ENCODE peak calls at places on chromosomes 5 and 9, in four cellular contexts. A is A549, R is K562, Y is HepG2. O is an unnamed sample.

GRCh38 chr5:80125962-80126480 is 90.9 kb downstream of the THBS4 start:
- DNase-seq in A (no peak), Y (no peak), R (no peak), O (no peak)

GRCh38 chr5:113330533-113331200 is 104.1 kb downstream of the TSSK1B start:
- DNase-seq in R (peak), Y (peak), A (peak), O (no peak)

GRCh38 chr5:160105686-160106085 is 13.6 kb downstream of the PWWP2A start:
- DNase-seq in Y (no peak), A (no peak), R (no peak), O (no peak)

GRCh38 chr9:129237195-129237611 is 59.1 kb upstream of the IER5L start:
- DNase-seq in A (peak), Y (no peak), R (peak), O (no peak)

GRCh38 chr9:72574156-72574810 is 52.9 kb downstream of the TMC1 start:
- DNase-seq in A (no peak), Y (no peak), R (no peak), O (no peak)

GRCh38 chr5:135069016-135069770 is 35.2 kb upstream of the PITX1 start:
- DNase-seq in R (no peak), Y (no peak), A (no peak), O (no peak)

GRCh38 chr5:2378108-2378507 is 373.4 kb downstream of the IRX2 start:
- DNase-seq in Y (no peak), A (no peak), R (no peak), O (no peak)

GRCh38 chr9:36320457-36320856 is 62.2 kb upstream of the GNE start:
- DNase-seq in A (peak), R (no peak), Y (no peak), O (no peak)

GRCh38 chr9:27671591-27671990 is 98.3 kb upstream of the C9orf72 start:
- DNase-seq in R (no peak), Y (no peak), A (no peak), O (no peak)

GRCh38 chr9:93824386-93825294 is 130.5 kb downstream of the BARX1 start:
- DNase-seq in Y (no peak), A (no peak), R (peak), O (no peak)

GRCh38 chr5:107698286-107698685 is 27.5 kb upstream of the EFNA5 start:
- DNase-seq in A (no peak), Y (no peak), R (no peak), O (no peak)

GRCh38 chr5:98927242-98927987 is 1.4 kb downstream of the CHD1 start:
- DNase-seq in A (peak), Y (no peak), R (peak), O (no peak)

GRCh38 chr5:181217805-181218065 is 5.3 kb upstream of the TRIM41 start:
- DNase-seq in Y (no peak), A (no peak), R (no peak), O (no peak)

GRCh38 chr9:88258587-88258986 is 120.3 kb upstream of the SPATA31C2 start:
- DNase-seq in Y (no peak), R (no peak), A (no peak), O (no peak)

GRCh38 chr5:135318924-135319323 is 80.1 kb downstream of the MACROH2A1 start:
- DNase-seq in Y (no peak), A (no peak), R (no peak), O (no peak)

GRCh38 chr9:36163049-36163839 is 5.9 kb upstream of the CCIN start:
- DNase-seq in Y (peak), R (no peak), A (no peak), O (peak)

GRCh38 chr5:126471875-126472537 is 48.8 kb downstream of the GRAMD2B start:
- DNase-seq in Y (peak), R (no peak), A (no peak), O (no peak)

GRCh38 chr9:86545085-86545484 is 190.9 kb upstream of the TUT7 start:
- DNase-seq in A (no peak), Y (no peak), R (no peak), O (no peak)

GRCh38 chr5:120430572-120430971 is 33.5 kb upstream of the PRR16 start:
- DNase-seq in A (no peak), Y (no peak), R (no peak), O (no peak)

GRCh38 chr9:35606138-35606504 is 1.1 kb downstream of the TESK1 start:
- DNase-seq in A (peak), Y (no peak), R (peak), O (no peak)

GRCh38 chr9:108191065-108191464 is 664.7 kb downstream of the ACTL7B start:
- DNase-seq in A (no peak), R (no peak), Y (no peak), O (no peak)

GRCh38 chr5:125412561-125413535 is 666.4 kb upstream of the ZNF608 start:
- DNase-seq in A (peak), Y (peak), R (no peak), O (peak)

GRCh38 chr9:68705636-68706578 is 867 bp downstream of the PIP5K1B start:
- DNase-seq in A (peak), R (peak), Y (peak), O (peak)
- TF ChIP-seq HMGXB4 in A (no peak), R (no peak), Y (peak), O (peak)

DNA sequence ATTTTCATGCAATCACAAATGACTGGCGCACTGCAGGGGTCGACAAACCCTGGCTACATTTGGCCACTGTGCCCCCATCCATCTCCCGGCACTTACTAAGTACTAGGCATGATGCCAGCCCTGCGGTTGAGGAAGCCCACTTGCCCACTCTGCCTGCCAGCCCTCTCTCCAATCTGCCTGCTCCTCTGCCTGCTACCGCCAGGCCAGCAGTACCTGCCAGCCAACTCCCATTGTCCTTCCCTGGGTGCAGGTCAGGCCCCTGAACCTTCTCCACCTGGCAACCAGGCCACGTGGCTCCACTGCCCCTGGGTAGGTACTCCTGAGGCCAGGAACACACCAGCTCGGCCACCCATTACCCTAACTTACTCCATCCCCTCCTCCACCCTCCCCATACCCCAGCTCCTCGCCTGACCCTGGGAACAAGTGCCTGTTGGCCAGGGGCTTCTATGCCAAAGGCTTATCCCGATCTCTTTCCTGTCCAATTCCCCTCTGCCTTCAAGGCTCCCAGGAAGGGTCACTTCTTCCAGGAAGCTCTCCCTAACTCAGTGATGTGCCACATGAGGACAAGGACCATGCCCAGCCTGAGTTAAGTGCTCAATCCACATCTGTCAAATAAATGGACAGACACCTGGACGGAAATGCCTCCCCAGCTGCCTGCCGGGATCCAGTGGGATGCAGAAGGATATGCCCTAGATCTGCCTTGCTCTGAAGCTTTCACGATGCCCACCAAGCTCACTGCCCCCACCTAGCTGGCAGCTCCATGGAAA is 6.6 kb downstream of the EEIG1 start:
- DNase-seq in A (no peak), Y (no peak), R (no peak), O (no peak)
- TF ChIP-seq HMGXB4 in A (no peak), Y (no peak), R (no peak), O (no peak)

DNA sequence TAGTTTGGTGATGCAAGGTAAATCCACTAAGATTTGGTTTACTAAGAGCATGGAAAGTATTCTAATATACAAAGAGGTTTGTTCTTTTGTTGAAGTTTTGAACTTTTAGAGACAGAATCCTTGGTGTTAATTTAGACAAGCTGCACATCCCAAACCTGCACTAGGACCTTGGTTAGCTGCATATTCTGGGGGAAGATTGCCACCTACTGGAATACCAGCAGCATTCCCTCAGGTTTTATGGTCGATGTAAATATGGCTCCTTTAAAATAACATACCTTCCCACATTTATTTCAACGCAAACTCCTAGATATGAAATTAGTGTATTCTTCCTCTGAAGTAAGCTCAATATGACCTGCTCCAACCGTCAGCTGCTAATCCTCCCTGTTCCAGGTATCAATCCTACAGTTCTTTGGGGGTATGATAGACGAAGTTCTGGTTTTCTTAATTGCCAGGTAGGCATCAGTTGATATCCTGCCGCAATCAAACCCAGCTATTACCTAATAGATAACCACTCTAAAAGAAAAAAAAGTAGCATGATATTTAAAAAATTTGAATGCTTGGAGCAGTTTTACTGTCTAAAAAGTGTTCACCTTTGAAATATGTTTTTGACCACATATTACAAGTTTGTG is 624.1 kb downstream of the ISL1 start:
- DNase-seq in Y (peak), R (no peak), A (peak), O (no peak)
- TF ChIP-seq HMGXB4 in Y (no peak), R (no peak), A (no peak), O (no peak)

GRCh38 chr9:120452631-120453030 is 127.3 kb downstream of the CDK5RAP2 start:
- DNase-seq in R (no peak), Y (no peak), A (no peak), O (no peak)
- TF ChIP-seq HMGXB4 in R (no peak), Y (no peak), A (no peak), O (no peak)

DNA sequence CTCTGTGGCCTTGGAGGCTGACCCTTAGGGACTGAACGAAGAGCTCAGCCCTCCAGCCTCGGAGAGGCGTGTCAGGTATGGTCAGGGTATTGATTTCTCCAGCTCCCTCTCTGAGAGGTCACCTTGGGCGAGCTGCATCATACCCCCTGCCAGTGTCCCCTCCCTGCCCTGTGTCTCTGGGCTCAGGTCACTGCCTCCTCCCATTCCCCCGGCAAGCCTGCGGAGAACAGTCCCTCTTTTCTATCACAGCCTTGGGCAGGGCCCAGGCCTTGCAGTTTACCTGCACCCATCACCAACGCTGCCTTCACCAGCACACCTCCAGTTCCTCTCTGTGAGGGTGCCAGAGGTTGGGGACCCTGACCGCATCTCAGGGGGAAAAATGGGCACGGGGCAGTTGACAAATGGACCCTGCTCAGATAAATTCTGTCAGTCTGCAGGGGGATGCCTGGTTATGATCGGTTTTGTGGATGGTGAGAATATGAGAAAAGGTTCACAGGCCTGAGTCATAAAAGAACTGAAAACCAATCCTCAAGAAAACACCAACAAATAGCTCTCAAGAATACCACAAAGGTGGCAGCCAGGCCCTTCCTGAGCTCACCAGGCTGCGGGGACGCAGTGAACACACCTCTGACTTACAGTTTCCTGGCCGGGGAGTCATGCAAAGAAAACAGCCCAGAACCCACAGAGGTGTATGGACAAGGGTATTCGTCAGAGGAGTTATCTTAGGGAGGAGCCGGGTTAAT is 24.7 kb upstream of the RXRA start:
- DNase-seq in R (no peak), Y (no peak), A (no peak), O (no peak)
- TF ChIP-seq HMGXB4 in R (no peak), Y (no peak), A (no peak), O (no peak)

GRCh38 chr5:149242339-149242738 is 29.3 kb upstream of the AFAP1L1 start:
- DNase-seq in Y (no peak), R (no peak), A (no peak), O (no peak)
- TF ChIP-seq HMGXB4 in Y (no peak), R (no peak), A (no peak), O (no peak)

GRCh38 chr5:168176251-168176650 is 115.2 kb upstream of the WWC1 start:
- DNase-seq in R (no peak), Y (no peak), A (no peak), O (no peak)
- TF ChIP-seq HMGXB4 in R (no peak), Y (no peak), A (no peak), O (no peak)

GRCh38 chr5:145493435-145493834 is 341.7 kb downstream of the PRELID2 start:
- DNase-seq in R (no peak), Y (no peak), A (no peak), O (no peak)

GRCh38 chr5:145499483-145499882 is 335.7 kb downstream of the PRELID2 start:
- DNase-seq in Y (no peak), A (no peak), R (no peak), O (no peak)

GRCh38 chr5:145495171-145495570 is 340.0 kb downstream of the PRELID2 start:
- DNase-seq in Y (no peak), R (no peak), A (no peak), O (no peak)

GRCh38 chr5:145497041-145497440 is 338.1 kb downstream of the PRELID2 start:
- DNase-seq in A (no peak), R (no peak), Y (no peak), O (no peak)

DNA sequence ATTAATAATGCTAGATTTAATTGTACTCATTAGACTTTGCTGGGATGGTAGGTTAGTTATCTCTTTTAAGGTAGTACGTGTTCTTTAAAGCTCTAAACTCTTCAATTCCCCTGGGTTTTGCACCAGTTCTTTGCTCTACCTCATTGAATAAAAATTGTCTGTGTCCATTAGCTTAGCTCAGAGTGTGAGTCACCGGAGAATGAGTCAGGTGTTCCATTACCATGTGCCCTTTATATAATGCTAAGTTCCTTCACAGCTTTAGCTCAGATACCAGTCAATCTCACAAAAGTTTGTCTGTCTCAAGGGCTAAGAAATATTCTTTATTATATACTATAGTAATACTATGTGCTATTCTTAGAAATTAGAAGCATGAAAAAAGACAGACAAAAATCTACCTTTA is 339.4 kb downstream of the PRELID2 start:
- DNase-seq in A (peak), R (no peak), Y (peak), O (no peak)
- TF ChIP-seq HMGXB4 in A (no peak), R (no peak), Y (no peak), O (no peak)

O was measured in WTC11.